ENCODE peak calls at places on chromosomes 13 and 19, in four cellular contexts. H is PC-3, N is MM.1S, T is GM23248. Q is an unnamed sample. For H3F3A, the result is how much of the 10 kb centered on the place peaks cover.

GRCh38 chr13:25783480-25784081 is 268.2 kb downstream of the SHISA2 start:
- DNase-seq in H (no peak), N (no peak), T (no peak), Q (no peak)

GRCh38 chr13:100594731-100595130 is 6.1 kb upstream of the GGACT start:
- DNase-seq in H (peak), N (no peak), T (no peak), Q (peak)

GRCh38 chr13:89982406-89983085 is 1364.9 kb upstream of the MIR17HG start:
- DNase-seq in H (no peak), N (no peak), T (peak), Q (no peak)

GRCh38 chr19:45781282-45782161 is 768 bp downstream of the DMPK start:
- DNase-seq in H (peak), N (no peak), T (peak), Q (no peak)

GRCh38 chr19:34260771-34261173 is 6.4 kb downstream of the GARRE1 start:
- DNase-seq in H (no peak), N (no peak), T (peak), Q (peak)

GRCh38 chr13:77031869-77032268 is 4.9 kb upstream of the FBXL3 start:
- DNase-seq in H (no peak), N (no peak), T (no peak), Q (no peak)

GRCh38 chr19:18205180-18205915 is 1.5 kb upstream of the RAB3A start:
- DNase-seq in H (peak), N (peak), T (peak), Q (peak)

GRCh38 chr13:28751210-28751935 is 32.6 kb upstream of the SLC46A3 start:
- DNase-seq in H (no peak), N (no peak), T (no peak), Q (no peak)

GRCh38 chr19:10286803-10287737 is at the start of gene ICAM4:
- DNase-seq in H (no peak), N (no peak), T (peak), Q (peak)

GRCh38 chr19:6298413-6298812 is 18.6 kb upstream of the MLLT1 start:
- DNase-seq in H (no peak), N (no peak), T (no peak), Q (no peak)

GRCh38 chr13:45933203-45934014 is 81.9 kb upstream of the SIAH3 start:
- DNase-seq in H (no peak), N (no peak), T (no peak), Q (no peak)

GRCh38 chr13:29756506-29756905 is 93.9 kb downstream of the UBL3 start:
- DNase-seq in H (no peak), N (no peak), T (peak), Q (no peak)

GRCh38 chr19:1237754-1238372 is at the start of gene CBARP:
- DNase-seq in H (peak), N (no peak), T (peak), Q (peak)

GRCh38 chr13:36332986-36333385 is 13.2 kb downstream of the SPART start:
- DNase-seq in H (peak), N (no peak), T (peak), Q (no peak)

DNA sequence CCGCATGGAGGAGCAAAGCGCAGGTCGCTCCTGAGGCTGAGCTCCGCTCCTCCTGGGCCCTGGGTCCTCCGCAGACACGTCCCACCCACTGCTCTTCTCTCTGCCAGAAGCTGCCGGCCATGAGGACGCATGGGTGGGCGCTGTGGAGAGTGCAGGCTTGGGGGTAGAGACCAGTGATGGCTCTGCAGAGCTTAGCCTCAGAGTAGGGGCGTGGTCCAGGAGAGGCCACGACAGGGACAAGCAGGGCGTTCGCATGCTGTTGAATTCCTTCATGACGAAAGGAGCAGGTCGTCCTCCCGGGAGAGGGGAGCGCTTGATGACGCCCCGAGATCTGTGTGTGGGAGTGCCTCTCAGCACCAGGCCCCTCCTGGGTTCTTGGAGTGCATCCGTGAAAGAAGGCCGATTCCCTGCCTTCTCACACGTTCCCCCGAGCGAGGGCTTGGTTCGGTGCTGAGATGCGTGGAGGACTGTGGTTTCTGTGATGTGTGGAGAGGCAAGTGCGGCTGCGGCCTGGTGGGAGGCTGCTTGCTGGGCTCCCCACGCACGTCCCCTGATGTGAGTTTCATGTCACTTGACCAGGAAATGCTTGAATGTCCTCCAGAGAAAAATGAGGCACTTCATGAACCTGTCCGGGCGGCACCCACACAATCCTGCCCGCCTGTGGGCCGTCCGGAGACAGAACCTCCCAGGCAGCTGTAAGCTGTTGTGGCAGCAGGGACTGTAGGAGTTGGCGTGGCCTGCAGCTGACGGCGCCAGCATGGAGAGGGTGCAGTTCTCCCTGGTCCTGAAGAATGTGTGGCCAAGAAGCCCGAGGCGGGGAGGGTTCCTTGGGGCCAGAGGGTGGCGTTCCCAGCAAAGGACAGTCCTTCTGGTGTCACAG is 4.5 kb downstream of the SF3A2 start:
- DNase-seq in H (no peak), N (no peak), T (peak), Q (no peak)
- H3K9ac ChIP-seq in H (no peak), N (no peak), T (peak), Q (peak)

DNA sequence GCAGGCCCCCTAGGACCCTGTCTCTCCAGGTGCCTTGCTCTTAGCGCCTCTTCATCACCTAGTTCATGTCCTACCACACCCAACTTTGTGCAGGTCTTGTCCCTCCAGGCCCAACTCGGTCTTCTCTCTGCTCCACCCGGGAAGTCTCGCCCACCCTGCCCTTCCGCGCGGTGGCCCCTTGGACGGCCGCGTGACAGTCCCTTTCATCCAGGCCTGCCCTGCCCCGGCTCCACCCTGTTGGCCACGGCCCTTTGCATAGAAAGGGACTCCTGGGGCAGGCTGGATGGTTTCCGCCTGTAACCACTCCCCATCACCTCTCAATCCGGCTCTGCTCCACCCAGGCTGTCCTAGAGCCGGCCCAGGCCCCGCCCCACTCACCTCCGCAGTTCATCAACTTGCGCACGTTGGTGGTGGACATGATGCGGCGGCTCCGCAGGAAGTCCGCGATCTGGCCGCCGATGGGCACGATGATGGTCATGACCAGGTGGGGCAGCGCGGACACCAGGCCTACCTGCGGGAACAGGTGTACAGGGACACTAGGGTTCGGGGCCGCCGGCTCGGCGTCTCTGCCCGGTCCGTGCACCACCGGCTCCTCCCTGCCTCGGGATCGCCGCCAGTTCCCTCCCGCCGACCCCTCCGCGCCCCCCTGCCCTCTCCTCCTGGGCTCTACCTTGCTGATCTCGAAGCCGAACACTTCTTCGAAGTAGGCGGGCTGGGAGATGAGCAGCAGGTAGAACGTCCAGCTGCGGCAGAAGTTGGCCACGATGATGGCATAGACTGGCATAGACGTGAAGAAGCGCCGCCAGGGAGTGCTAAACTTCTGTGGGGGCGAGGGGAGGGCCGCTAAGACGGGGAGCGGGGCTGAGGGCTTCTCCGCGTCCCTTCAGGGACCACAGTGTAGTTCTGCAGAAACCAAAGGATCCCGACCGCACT is 7.2 kb downstream of the GFY start:
- DNase-seq in H (no peak), N (no peak), T (no peak), Q (peak)
- TF ChIP-seq EZH2 in H (no peak), N (no peak), T (no peak), Q (peak)

DNA sequence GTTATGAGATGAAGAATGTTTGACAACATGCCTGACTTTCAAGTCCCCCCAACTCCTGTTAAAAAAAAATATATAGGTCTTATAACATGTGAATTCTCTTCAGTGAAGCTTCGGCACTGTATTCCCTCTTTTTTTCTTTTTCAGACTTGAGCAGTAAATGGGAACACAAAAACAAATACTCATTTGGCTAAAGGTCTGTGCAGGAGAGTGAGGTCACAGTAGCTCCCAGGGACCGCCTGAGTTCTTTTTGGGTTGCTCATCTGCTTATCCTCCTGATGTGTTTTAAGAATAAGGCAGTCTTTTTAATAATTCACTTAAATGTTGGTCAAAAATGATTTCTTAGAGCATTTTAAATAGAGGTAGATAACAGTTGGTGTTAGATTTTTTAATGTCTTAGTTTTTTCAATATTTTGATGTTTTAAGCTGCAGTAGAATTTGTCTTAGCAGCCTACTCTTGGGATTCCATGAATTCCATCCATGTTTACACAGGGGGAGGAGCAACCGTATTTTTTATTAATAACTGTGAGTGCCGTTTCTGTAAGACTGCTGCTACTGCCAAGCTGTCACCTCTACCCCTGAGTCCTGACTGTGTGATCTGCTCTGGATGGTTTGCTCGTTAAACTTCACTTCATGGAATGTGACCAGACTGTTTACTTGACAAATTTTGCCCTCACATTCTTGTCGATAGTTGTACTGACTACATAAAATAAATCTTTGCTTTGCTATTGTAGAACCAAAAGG is 14.9 kb downstream of the HNRNPM start:
- DNase-seq in H (peak), N (no peak), T (peak), Q (no peak)
- H3F3A ChIP-seq in H (under half), N (under half), T (half or more), Q (under half)

GRCh38 chr13:94710881-94711560 is 1.3 kb downstream of the SOX21 start:
- DNase-seq in H (peak), N (peak), T (peak), Q (peak)
- H3K9ac ChIP-seq in H (peak), N (no peak), T (no peak), Q (peak)

Q was measured in neural progenitor cell.